ENCODE peak calls at places on chromosomes 2 and 18, in ten cellular contexts. M is WERI-Rb-1; K is right cardiac atrium; J is aorta; R is AG04450; I is CD8-positive, alpha-beta memory T cell; G is neural progenitor cell; F is uterus; N is colonic mucosa; C is upper lobe of right lung. P is an unnamed sample. For H3K27me3, the result is how much of the 10 kb centered on the place peaks cover.

GRCh38 chr2:207459990-207460757 is 69.6 kb upstream of the CREB1 start:
- DNase-seq in M (no peak), K (no peak), J (no peak), R (no peak), I (no peak), G (no peak), F (no peak), N (no peak), C (no peak), P (no peak)

GRCh38 chr2:181779288-181779871 is 99.1 kb upstream of the NEUROD1 start:
- DNase-seq in M (no peak), K (no peak), J (no peak), R (no peak), I (no peak), G (no peak), F (no peak), N (no peak), C (no peak), P (no peak)

GRCh38 chr2:113041871-113042270 is 10.8 kb downstream of the IL36B start:
- DNase-seq in M (no peak), K (no peak), J (no peak), R (no peak), I (no peak), G (no peak), F (no peak), N (no peak), C (no peak), P (no peak)

GRCh38 chr2:159612255-159612901 is 4.0 kb downstream of the BAZ2B start:
- DNase-seq in M (no peak), K (no peak), J (no peak), R (no peak), I (no peak), G (peak), F (no peak), N (no peak), C (no peak), P (no peak)

GRCh38 chr2:69013123-69013836 is at the start of gene ANTXR1:
- DNase-seq in M (peak), K (peak), J (peak), R (peak), I (no peak), G (peak), F (peak), N (peak), C (peak), P (peak)

GRCh38 chr2:222861411-222862067 is 703 bp downstream of the ACSL3 start:
- DNase-seq in M (peak), K (peak), J (peak), R (no peak), I (peak), G (no peak), F (peak), N (peak), C (peak), P (peak)

GRCh38 chr2:201955231-201955630 is 78.4 kb upstream of the FZD7 start:
- DNase-seq in M (no peak), K (no peak), J (no peak), R (no peak), I (no peak), G (no peak), F (no peak), N (no peak), C (no peak), P (no peak)

GRCh38 chr18:75211002-75211621 is 515 bp downstream of the TSHZ1 start:
- DNase-seq in M (no peak), K (no peak), J (no peak), R (no peak), I (no peak), G (peak), F (no peak), N (peak), C (no peak), P (peak)

GRCh38 chr2:58135861-58136260 is 89.3 kb downstream of the VRK2 start:
- DNase-seq in M (no peak), K (no peak), J (no peak), R (no peak), I (no peak), G (no peak), F (no peak), N (no peak), C (no peak), P (no peak)

GRCh38 chr18:47087676-47088075 is 52.3 kb upstream of the ELOA2 start:
- DNase-seq in M (no peak), K (no peak), J (no peak), R (no peak), I (no peak), G (no peak), F (no peak), N (no peak), C (no peak), P (no peak)

GRCh38 chr2:152335016-152335850 is at the start of gene FMNL2:
- DNase-seq in M (peak), K (peak), J (peak), R (peak), I (no peak), G (peak), F (peak), N (peak), C (peak), P (peak)

GRCh38 chr2:62570861-62571698 is 65.1 kb upstream of the TMEM17 start:
- DNase-seq in M (peak), K (peak), J (no peak), R (no peak), I (no peak), G (peak), F (no peak), N (peak), C (peak), P (peak)

GRCh38 chr2:241123816-241124536 is 21.9 kb upstream of the MTERF4 start:
- DNase-seq in M (no peak), K (peak), J (no peak), R (no peak), I (peak), G (no peak), F (no peak), N (no peak), C (peak), P (peak)

GRCh38 chr2:214543386-214543955 is 132.6 kb downstream of the VWC2L start:
- DNase-seq in M (no peak), K (no peak), J (no peak), R (peak), I (no peak), G (no peak), F (no peak), N (no peak), C (no peak), P (no peak)

GRCh38 chr18:62128157-62128556 is 58.7 kb downstream of the PIGN start:
- DNase-seq in M (no peak), K (no peak), J (no peak), R (peak), I (no peak), G (no peak), F (no peak), N (no peak), C (no peak), P (no peak)

GRCh38 chr2:108925735-108926134 is 63.3 kb downstream of the EDAR start:
- DNase-seq in M (no peak), K (no peak), J (no peak), R (no peak), I (no peak), G (no peak), F (no peak), N (no peak), C (no peak), P (no peak)

GRCh38 chr18:56635007-56635406 is 3.4 kb downstream of the TXNL1 start:
- DNase-seq in M (no peak), K (no peak), J (no peak), R (no peak), I (no peak), G (no peak), F (no peak), N (no peak), C (no peak), P (no peak)

GRCh38 chr2:230416061-230416721 is at the start of gene SP100:
- DNase-seq in M (no peak), K (peak), J (peak), R (peak), I (peak), G (no peak), F (peak), N (peak), C (peak), P (peak)

GRCh38 chr2:62774555-62775366 is 69.2 kb downstream of the EHBP1 start:
- DNase-seq in M (no peak), K (peak), J (no peak), R (no peak), I (no peak), G (peak), F (no peak), N (peak), C (no peak), P (no peak)

GRCh38 chr2:196369967-196370366 is 198.6 kb upstream of the STK17B start:
- DNase-seq in M (no peak), K (no peak), J (no peak), R (no peak), I (no peak), G (no peak), F (no peak), N (no peak), C (no peak), P (no peak)

GRCh38 chr2:174343638-174344455 is 9.1 kb downstream of the SP9 start:
- DNase-seq in M (no peak), K (no peak), J (no peak), R (no peak), I (no peak), G (peak), F (no peak), N (no peak), C (no peak), P (no peak)

GRCh38 chr18:38487521-38487920 is 921.9 kb upstream of the CELF4 start:
- DNase-seq in M (no peak), K (no peak), J (no peak), R (no peak), I (no peak), G (no peak), F (no peak), N (no peak), C (no peak), P (no peak)

GRCh38 chr2:159124441-159124911 is 156.0 kb downstream of the TANC1 start:
- DNase-seq in M (no peak), K (no peak), J (peak), R (peak), I (no peak), G (no peak), F (peak), N (peak), C (no peak), P (no peak)

GRCh38 chr2:74010087-74010541 is 25.4 kb downstream of the TET3 start:
- DNase-seq in M (peak), K (no peak), J (no peak), R (no peak), I (no peak), G (no peak), F (peak), N (no peak), C (peak), P (peak)

GRCh38 chr18:22268641-22269128 is 99.3 kb downstream of the GATA6 start:
- DNase-seq in M (no peak), K (no peak), J (no peak), R (no peak), I (no peak), G (no peak), F (no peak), N (no peak), C (no peak), P (no peak)

GRCh38 chr18:69455120-69455519 is 54.4 kb downstream of the DOK6 start:
- DNase-seq in M (no peak), K (no peak), J (no peak), R (no peak), I (no peak), G (no peak), F (no peak), N (no peak), C (no peak), P (no peak)

GRCh38 chr18:51563401-51563800 is 365.9 kb upstream of the MEX3C start:
- DNase-seq in M (no peak), K (no peak), J (no peak), R (no peak), I (no peak), G (peak), F (no peak), N (no peak), C (no peak), P (no peak)

GRCh38 chr2:156907806-156908205 is 349.7 kb upstream of the GALNT5 start:
- DNase-seq in M (no peak), K (no peak), J (no peak), R (no peak), I (no peak), G (no peak), F (no peak), N (no peak), C (no peak), P (no peak)

GRCh38 chr18:11654736-11655604 is 34.1 kb upstream of the GNAL start:
- DNase-seq in M (peak), K (peak), J (no peak), R (no peak), I (no peak), G (peak), F (no peak), N (peak), C (peak), P (peak)

GRCh38 chr2:63663013-63663864 is 74.5 kb downstream of the MDH1 start:
- DNase-seq in M (no peak), K (no peak), J (no peak), R (no peak), I (no peak), G (no peak), F (no peak), N (no peak), C (no peak), P (no peak)

GRCh38 chr2:89763254-89763580 is 1071.7 kb downstream of the RPIA start:
- DNase-seq in M (peak), K (no peak), J (peak), R (no peak), I (peak), G (no peak), F (peak), N (no peak), C (peak), P (peak)

GRCh38 chr2:776038-776437 is 98.8 kb upstream of the TMEM18 start:
- DNase-seq in M (no peak), K (no peak), J (no peak), R (no peak), I (no peak), G (no peak), F (no peak), N (no peak), C (no peak), P (no peak)

GRCh38 chr18:74496508-74497307 is 545 bp downstream of the CNDP2 start:
- DNase-seq in M (peak), K (peak), J (peak), R (peak), I (peak), G (peak), F (peak), N (peak), C (peak), P (peak)

GRCh38 chr2:37770797-37771196 is 99.4 kb upstream of the CDC42EP3 start:
- DNase-seq in M (no peak), K (no peak), J (no peak), R (no peak), I (no peak), G (no peak), F (no peak), N (no peak), C (no peak), P (no peak)

GRCh38 chr2:239912938-239913631 is 112.1 kb downstream of the NDUFA10 start:
- DNase-seq in M (no peak), K (no peak), J (peak), R (no peak), I (no peak), G (no peak), F (no peak), N (peak), C (no peak), P (no peak)

GRCh38 chr2:47360283-47360682 is 42.7 kb upstream of the MSH2 start:
- DNase-seq in M (no peak), K (no peak), J (no peak), R (no peak), I (no peak), G (no peak), F (no peak), N (peak), C (no peak), P (no peak)

GRCh38 chr18:22667158-22667557 is 249.4 kb upstream of the CTAGE1 start:
- DNase-seq in M (no peak), K (no peak), J (no peak), R (no peak), I (no peak), G (no peak), F (peak), N (no peak), C (no peak), P (no peak)

GRCh38 chr2:1830936-1831616 is 86.8 kb upstream of the PXDN start:
- DNase-seq in M (no peak), K (peak), J (no peak), R (no peak), I (peak), G (no peak), F (no peak), N (no peak), C (no peak), P (no peak)

GRCh38 chr2:12479042-12479601 is 237.6 kb upstream of the TRIB2 start:
- DNase-seq in M (no peak), K (no peak), J (no peak), R (no peak), I (no peak), G (no peak), F (no peak), N (no peak), C (no peak), P (no peak)

DNA sequence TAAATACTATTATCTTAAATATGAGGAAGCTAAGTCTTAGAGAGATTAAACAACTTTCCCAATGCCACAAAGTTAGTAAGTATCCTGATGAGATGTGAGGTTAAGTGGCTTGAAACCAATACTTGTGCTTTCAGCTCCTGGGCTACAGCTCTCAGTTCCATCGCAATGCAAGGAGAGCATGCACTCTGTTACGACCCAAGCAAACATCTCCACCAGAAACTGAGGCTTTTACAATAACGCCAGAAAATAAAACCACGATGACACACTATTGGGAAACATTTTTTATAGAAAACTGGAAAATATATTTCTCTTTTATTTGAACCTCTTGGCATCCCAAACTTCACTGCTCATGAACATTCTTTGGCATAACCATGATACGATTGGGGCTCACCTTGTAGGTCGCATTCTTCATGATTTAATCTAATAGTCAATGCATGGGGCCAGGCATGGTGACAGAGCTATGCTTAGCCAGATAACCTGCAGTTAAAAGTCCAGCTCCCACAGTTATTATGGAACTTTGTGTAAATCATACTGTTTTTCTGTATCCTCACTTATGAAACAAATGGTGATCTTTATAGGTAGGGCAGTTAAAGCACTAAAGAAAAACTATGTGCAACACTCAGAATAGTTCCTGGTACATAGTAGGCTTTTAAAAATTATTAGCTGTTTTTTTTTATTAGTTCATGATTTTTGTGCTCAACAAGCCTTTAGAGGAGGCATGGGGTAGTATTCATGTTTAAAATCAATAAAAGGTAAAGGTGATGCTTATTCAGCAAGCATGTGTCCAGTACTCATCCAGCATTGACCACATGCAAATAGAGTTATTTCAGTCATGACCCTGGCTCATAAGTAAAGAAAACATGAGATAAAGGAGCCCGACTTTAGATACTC is 238.3 kb upstream of the TRIB2 start:
- DNase-seq in M (no peak), K (no peak), J (no peak), R (no peak), I (no peak), G (no peak), F (no peak), N (no peak), C (no peak), P (no peak)
- H3K27ac ChIP-seq in M (no peak), K (no peak), J (no peak), R (no peak), I (no peak), G (no peak), F (no peak), N (no peak), C (no peak), P (no peak)

GRCh38 chr2:218953366-218953954 is 6.0 kb upstream of the CDK5R2 start:
- DNase-seq in M (peak), K (no peak), J (no peak), R (no peak), I (no peak), G (peak), F (no peak), N (no peak), C (no peak), P (no peak)

GRCh38 chr2:218957685-218958084 is 1.8 kb upstream of the CDK5R2 start:
- DNase-seq in M (no peak), K (no peak), J (no peak), R (no peak), I (no peak), G (no peak), F (no peak), N (no peak), C (no peak), P (no peak)

GRCh38 chr2:218954541-218955300 is 4.7 kb upstream of the CDK5R2 start:
- DNase-seq in M (peak), K (no peak), J (no peak), R (no peak), I (no peak), G (no peak), F (no peak), N (no peak), C (no peak), P (no peak)

GRCh38 chr2:218958276-218958675 is 1.2 kb upstream of the CDK5R2 start:
- DNase-seq in M (no peak), K (no peak), J (no peak), R (no peak), I (no peak), G (no peak), F (no peak), N (no peak), C (no peak), P (no peak)

DNA sequence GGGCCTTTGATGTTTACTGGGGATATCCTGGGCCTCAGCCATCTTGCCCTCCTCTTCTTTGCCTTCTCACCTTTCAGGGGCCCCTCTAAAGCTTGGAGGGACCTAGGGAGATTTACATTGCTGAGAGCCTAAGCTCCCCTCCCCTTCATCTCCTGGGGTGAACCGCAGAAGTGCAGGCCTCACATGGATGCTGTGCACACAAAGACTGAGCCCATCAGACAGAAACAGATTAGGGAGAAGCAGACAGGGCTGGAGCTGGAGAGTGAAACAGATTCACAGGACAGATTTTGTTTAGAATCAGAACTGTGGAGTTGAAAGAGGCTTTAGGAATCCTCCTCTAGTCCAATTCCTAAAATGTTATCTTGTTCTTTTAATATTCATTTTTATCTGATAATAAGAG is 3.4 kb upstream of the CDK5R2 start:
- DNase-seq in M (peak), K (no peak), J (no peak), R (no peak), I (no peak), G (no peak), F (no peak), N (no peak), C (no peak), P (no peak)
- H3K27me3 ChIP-seq in M (under half), K (under half), J (under half), R (under half), I (under half), G (half or more), F (under half), N (under half), C (under half), P (under half)

GRCh38 chr2:97644023-97644717 is 1.7 kb upstream of the COX5B start:
- DNase-seq in M (no peak), K (no peak), J (no peak), R (no peak), I (no peak), G (no peak), F (no peak), N (no peak), C (no peak), P (no peak)
- H3K27ac ChIP-seq in M (no peak), K (no peak), J (no peak), R (no peak), I (no peak), G (no peak), F (no peak), N (no peak), C (peak), P (peak)

DNA sequence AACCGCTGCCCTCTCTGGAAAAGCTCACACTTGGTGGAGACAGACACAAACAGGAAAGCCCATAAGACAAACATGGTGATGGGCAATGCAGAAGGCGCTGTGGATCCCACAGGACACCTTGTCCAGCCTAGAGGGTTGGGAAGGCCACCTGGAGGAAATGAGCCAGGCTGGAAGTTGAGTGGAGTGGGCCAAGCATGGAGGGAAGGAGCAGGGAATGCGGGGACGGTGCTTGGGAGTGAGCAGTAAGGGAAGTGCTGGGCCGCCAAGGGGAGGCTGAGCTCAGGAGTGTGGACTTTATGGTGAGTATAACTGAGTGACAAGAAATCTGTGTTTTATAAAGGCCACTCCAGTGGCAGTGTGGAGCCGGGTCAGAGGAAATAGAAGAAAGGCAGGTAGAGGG is 2.8 kb upstream of the GRHL1 start:
- DNase-seq in M (no peak), K (no peak), J (no peak), R (no peak), I (no peak), G (no peak), F (no peak), N (no peak), C (no peak), P (no peak)
- H3K27me3 ChIP-seq in M (under half), K (under half), J (under half), R (under half), I (under half), G (half or more), F (under half), N (under half), C (under half), P (under half)

P was measured in lower lobe of right lung.